ENCODE peak calls at places on chromosomes 6 and 20, in five cellular contexts. S, T, H, R and I are unnamed samples.

GRCh38 chr6:6320901-6321300 is 439 bp upstream of the F13A1 start:
- DNase-seq in R (no peak), S (no peak), H (peak; percentile 61), T (no peak), I (peak; percentile 10)

GRCh38 chr6:149234051-149234962 is 83.2 kb upstream of the TAB2 start:
- DNase-seq in S (no peak), H (peak; percentile 78), R (no peak), T (peak; percentile 79), I (peak; percentile 68)

GRCh38 chr6:158639056-158639455 is 5.5 kb downstream of the DYNLT1 start:
- DNase-seq in T (no peak), R (no peak), S (no peak), H (no peak), I (no peak)

GRCh38 chr6:161434331-161434730 is 160.5 kb upstream of the AGPAT4 start:
- DNase-seq in S (no peak), R (no peak), H (peak; percentile 48), T (peak; percentile 48), I (no peak)

GRCh38 chr20:34651200-34651599 is 25.7 kb downstream of the PIGU start:
- DNase-seq in T (no peak), S (no peak), R (no peak), H (no peak), I (no peak)

GRCh38 chr20:58717278-58718091 is 24.9 kb downstream of the NPEPL1 start:
- DNase-seq in S (no peak), T (no peak), H (no peak), R (peak; percentile 46), I (no peak)

GRCh38 chr6:99588618-99589289 is 17.9 kb upstream of the PRDM13 start:
- DNase-seq in S (peak; percentile 85), T (peak; percentile 61), H (peak; percentile 80), R (peak; percentile 85), I (peak; percentile 58)

GRCh38 chr6:43269273-43270007 is 26.2 kb downstream of the TTBK1 start:
- DNase-seq in H (no peak), R (peak; percentile 41), S (no peak), T (no peak), I (no peak)

GRCh38 chr6:168216741-168217140 is 102.8 kb downstream of the DACT2 start:
- DNase-seq in T (peak; percentile 18), S (no peak), H (no peak), R (no peak), I (no peak)

GRCh38 chr20:59405819-59406218 is 105.4 kb downstream of the EDN3 start:
- DNase-seq in H (no peak), R (no peak), T (no peak), S (no peak), I (no peak)

GRCh38 chr20:35006009-35006408 is 50.3 kb downstream of the MYH7B start:
- DNase-seq in R (peak; percentile 28), S (peak; percentile 33), T (no peak), H (no peak), I (no peak)

GRCh38 chr20:58131581-58132142 is 96.8 kb downstream of the ANKRD60 start:
- DNase-seq in R (no peak), S (no peak), H (peak; percentile 46), T (peak; percentile 16), I (peak; percentile 86)

GRCh38 chr6:161152904-161153662 is 120.8 kb downstream of the AGPAT4 start:
- DNase-seq in S (no peak), R (no peak), H (no peak), T (no peak), I (peak; percentile 23)

GRCh38 chr6:106334646-106335448 is 9.3 kb upstream of the ATG5 start:
- DNase-seq in T (peak; percentile 68), R (no peak), S (peak; percentile 61), H (peak; percentile 72), I (peak; percentile 59)